ENCODE peak calls at places on chromosomes 11 and 22, in ten cellular contexts. One of them, this sample, is unnamed.

GRCh38 chr11:121236115-121237001 is 56.2 kb upstream of the SC5D start:
- DNase-seq in MCF 10A: no peak
- DNase-seq in NCI-H187: no peak
- DNase-seq in astrocyte: peak
- DNase-seq in NCI-H1048: no peak
- DNase-seq in hepatic stellate cell: no peak
- DNase-seq in left kidney: peak
- DNase-seq in astrocyte of the spinal cord: peak
- DNase-seq in ureter: no peak
- DNase-seq in T-helper 2 cell: no peak
- DNase-seq in this sample: no peak

GRCh38 chr11:96256213-96256580 is 86.8 kb downstream of the MAML2 start:
- DNase-seq in MCF 10A: no peak
- DNase-seq in NCI-H187: no peak
- DNase-seq in astrocyte: no peak
- DNase-seq in NCI-H1048: no peak
- DNase-seq in hepatic stellate cell: no peak
- DNase-seq in left kidney: no peak
- DNase-seq in astrocyte of the spinal cord: no peak
- DNase-seq in ureter: no peak
- DNase-seq in T-helper 2 cell: no peak
- DNase-seq in this sample: no peak

GRCh38 chr22:27810566-27810965 is 9.0 kb upstream of the MN1 start:
- DNase-seq in MCF 10A: no peak
- DNase-seq in NCI-H187: no peak
- DNase-seq in astrocyte: peak
- DNase-seq in NCI-H1048: no peak
- DNase-seq in hepatic stellate cell: peak
- DNase-seq in left kidney: peak
- DNase-seq in astrocyte of the spinal cord: no peak
- DNase-seq in ureter: peak
- DNase-seq in T-helper 2 cell: no peak
- DNase-seq in this sample: peak

GRCh38 chr11:104764718-104765045 is 133.6 kb downstream of the CASP12 start:
- DNase-seq in MCF 10A: no peak
- DNase-seq in NCI-H187: no peak
- DNase-seq in astrocyte: peak
- DNase-seq in NCI-H1048: no peak
- DNase-seq in hepatic stellate cell: no peak
- DNase-seq in left kidney: peak
- DNase-seq in astrocyte of the spinal cord: no peak
- DNase-seq in ureter: no peak
- DNase-seq in T-helper 2 cell: no peak
- DNase-seq in this sample: peak

GRCh38 chr11:116371146-116371545 is 401.6 kb downstream of the BUD13 start:
- DNase-seq in MCF 10A: no peak
- DNase-seq in NCI-H187: no peak
- DNase-seq in astrocyte: no peak
- DNase-seq in NCI-H1048: no peak
- DNase-seq in hepatic stellate cell: no peak
- DNase-seq in left kidney: no peak
- DNase-seq in astrocyte of the spinal cord: no peak
- DNase-seq in ureter: no peak
- DNase-seq in T-helper 2 cell: no peak
- DNase-seq in this sample: no peak

GRCh38 chr11:2789331-2789730 is 89.5 kb upstream of the KCNQ1OT1 start:
- DNase-seq in MCF 10A: no peak
- DNase-seq in NCI-H187: no peak
- DNase-seq in astrocyte: no peak
- DNase-seq in NCI-H1048: no peak
- DNase-seq in hepatic stellate cell: no peak
- DNase-seq in left kidney: no peak
- DNase-seq in astrocyte of the spinal cord: no peak
- DNase-seq in ureter: no peak
- DNase-seq in T-helper 2 cell: peak
- DNase-seq in this sample: no peak

GRCh38 chr11:102007567-102008437 is 39.4 kb upstream of the CFAP300 start:
- DNase-seq in MCF 10A: peak
- DNase-seq in NCI-H187: peak
- DNase-seq in astrocyte: peak
- DNase-seq in NCI-H1048: peak
- DNase-seq in hepatic stellate cell: peak
- DNase-seq in left kidney: peak
- DNase-seq in astrocyte of the spinal cord: peak
- DNase-seq in ureter: peak
- DNase-seq in T-helper 2 cell: no peak
- DNase-seq in this sample: peak

GRCh38 chr22:46390652-46391301 is 55.3 kb downstream of the TRMU start:
- DNase-seq in MCF 10A: no peak
- DNase-seq in NCI-H187: no peak
- DNase-seq in astrocyte: peak
- DNase-seq in NCI-H1048: no peak
- DNase-seq in hepatic stellate cell: peak
- DNase-seq in left kidney: peak
- DNase-seq in astrocyte of the spinal cord: peak
- DNase-seq in ureter: peak
- DNase-seq in T-helper 2 cell: no peak
- DNase-seq in this sample: peak

This sample was measured in IMR-90.